ENCODE peak calls at places on chromosomes 11 and 22, in six cellular contexts. R is K562, Y is WTC11, Z is H1, C is GM12878, A is HepG2. L is an unnamed sample.

GRCh38 chr22:37726240-37726887 is 29.5 kb downstream of the TRIOBP start:
- DNase-seq in R (no peak), Y (no peak), C (no peak), Z (no peak), A (no peak), L (no peak)

GRCh38 chr11:74004694-74005615 is 3.9 kb downstream of the UCP3 start:
- DNase-seq in R (peak), C (no peak), Y (no peak), A (no peak), Z (no peak), L (no peak)

GRCh38 chr11:116513894-116514293 is 258.9 kb downstream of the BUD13 start:
- DNase-seq in A (peak), Y (peak), R (peak), Z (peak), C (no peak), L (peak)

GRCh38 chr22:24323233-24323632 is 52.6 kb downstream of the SPECC1L start:
- DNase-seq in R (no peak), A (no peak), Z (no peak), Y (no peak), C (no peak), L (no peak)

GRCh38 chr22:46823654-46824053 is 61.2 kb downstream of the TBC1D22A start:
- DNase-seq in R (no peak), C (no peak), Z (no peak), Y (no peak), A (no peak), L (no peak)

GRCh38 chr11:24793479-24793878 is 296.6 kb downstream of the LUZP2 start:
- DNase-seq in Z (no peak), C (no peak), R (no peak), A (no peak), Y (no peak), L (no peak)

GRCh38 chr22:33476716-33477115 is 418.5 kb upstream of the SYN3 start:
- DNase-seq in R (no peak), Y (no peak), Z (no peak), A (peak), C (no peak), L (no peak)

GRCh38 chr22:44729391-44730012 is 22.9 kb upstream of the ARHGAP8 start:
- DNase-seq in A (no peak), R (no peak), C (no peak), Z (no peak), Y (no peak), L (no peak)

GRCh38 chr22:46251266-46251665 is 1.2 kb upstream of the CDPF1 start:
- DNase-seq in A (no peak), R (no peak), Z (no peak), C (no peak), Y (no peak), L (no peak)

GRCh38 chr11:65776196-65776595 is 4.6 kb downstream of the AP5B1 start:
- DNase-seq in R (no peak), Y (no peak), Z (no peak), C (no peak), A (peak), L (no peak)

GRCh38 chr11:129694538-129694937 is 121.1 kb upstream of the TMEM45B start:
- DNase-seq in Z (no peak), C (no peak), Y (peak), A (no peak), R (peak), L (peak)

GRCh38 chr11:45651841-45652745 is 13.3 kb downstream of the CHST1 start:
- DNase-seq in C (no peak), Z (no peak), R (no peak), A (no peak), Y (no peak), L (no peak)
- TF ChIP-seq CREB1 in C (no peak), Z (no peak), R (no peak), A (no peak), Y (no peak), L (no peak)

GRCh38 chr22:30197389-30197788 is 49.2 kb downstream of the LIF start:
- DNase-seq in C (no peak), A (no peak), Y (no peak), Z (no peak), R (no peak), L (no peak)
- TF ChIP-seq CREB1 in C (no peak), A (no peak), Y (no peak), Z (no peak), R (no peak), L (no peak)

GRCh38 chr11:45848654-45849081 is 1.4 kb downstream of the CRY2 start:
- DNase-seq in R (no peak), Y (no peak), Z (no peak), A (peak), C (no peak), L (no peak)

GRCh38 chr11:45846974-45847907 is at the start of gene CRY2:
- DNase-seq in A (peak), Z (peak), C (peak), Y (peak), R (peak), L (peak)

GRCh38 chr11:45846174-45846675 is 1.1 kb upstream of the CRY2 start:
- DNase-seq in Z (no peak), C (no peak), R (no peak), A (no peak), Y (no peak), L (no peak)

GRCh38 chr11:45850446-45850845 is 3.2 kb downstream of the CRY2 start:
- DNase-seq in Y (no peak), Z (no peak), C (no peak), R (no peak), A (no peak), L (no peak)

DNA sequence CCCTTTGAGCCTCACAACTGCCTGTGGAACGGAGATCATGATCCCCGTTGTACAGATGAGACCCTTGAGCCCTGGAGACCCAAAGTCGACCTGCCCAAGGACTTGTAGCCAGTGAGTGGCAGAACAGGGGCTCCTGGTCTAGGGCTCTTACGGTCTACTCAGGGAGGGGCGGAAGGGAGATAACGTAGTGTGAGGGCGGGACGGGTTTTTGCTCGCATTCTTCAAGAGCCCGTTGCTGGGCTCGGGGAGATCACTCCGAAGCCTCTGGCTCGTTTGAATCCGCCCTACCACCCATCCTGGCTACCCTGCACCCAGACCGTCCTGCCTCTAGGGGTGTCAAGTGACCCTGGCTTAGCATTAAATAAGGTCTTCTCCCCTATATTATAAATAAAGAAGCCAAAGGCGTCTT is 637 bp downstream of the CRY2 start:
- DNase-seq in R (peak), Z (no peak), A (peak), Y (peak), C (no peak), L (peak)
- TF ChIP-seq CREB1 in R (no peak), Z (no peak), A (no peak), Y (no peak), C (no peak), L (no peak)

GRCh38 chr11:47124675-47125074 is 52.0 kb downstream of the ARFGAP2 start:
- DNase-seq in A (no peak), R (no peak), Y (no peak), C (no peak), Z (no peak), L (no peak)
- TF ChIP-seq CREB1 in A (no peak), R (no peak), Y (no peak), C (no peak), Z (no peak), L (no peak)

GRCh38 chr11:134052988-134053945 is 15.6 kb upstream of the JAM3 start:
- DNase-seq in A (no peak), Z (no peak), R (no peak), Y (no peak), C (no peak), L (no peak)

GRCh38 chr11:134049303-134049702 is 19.6 kb upstream of the JAM3 start:
- DNase-seq in R (no peak), Y (no peak), Z (no peak), A (no peak), C (no peak), L (no peak)

GRCh38 chr11:134055029-134055428 is 13.8 kb upstream of the JAM3 start:
- DNase-seq in Y (no peak), C (no peak), R (no peak), Z (no peak), A (no peak), L (no peak)

GRCh38 chr11:134050541-134051383 is 18.1 kb upstream of the JAM3 start:
- DNase-seq in A (peak), C (no peak), Z (no peak), Y (peak), R (peak), L (peak)

GRCh38 chr11:134052395-134052987 is 16.4 kb upstream of the JAM3 start:
- DNase-seq in C (no peak), Z (no peak), A (no peak), R (no peak), Y (no peak), L (no peak)
- TF ChIP-seq CREB1 in C (no peak), Z (no peak), A (no peak), R (no peak), Y (no peak), L (no peak)

DNA sequence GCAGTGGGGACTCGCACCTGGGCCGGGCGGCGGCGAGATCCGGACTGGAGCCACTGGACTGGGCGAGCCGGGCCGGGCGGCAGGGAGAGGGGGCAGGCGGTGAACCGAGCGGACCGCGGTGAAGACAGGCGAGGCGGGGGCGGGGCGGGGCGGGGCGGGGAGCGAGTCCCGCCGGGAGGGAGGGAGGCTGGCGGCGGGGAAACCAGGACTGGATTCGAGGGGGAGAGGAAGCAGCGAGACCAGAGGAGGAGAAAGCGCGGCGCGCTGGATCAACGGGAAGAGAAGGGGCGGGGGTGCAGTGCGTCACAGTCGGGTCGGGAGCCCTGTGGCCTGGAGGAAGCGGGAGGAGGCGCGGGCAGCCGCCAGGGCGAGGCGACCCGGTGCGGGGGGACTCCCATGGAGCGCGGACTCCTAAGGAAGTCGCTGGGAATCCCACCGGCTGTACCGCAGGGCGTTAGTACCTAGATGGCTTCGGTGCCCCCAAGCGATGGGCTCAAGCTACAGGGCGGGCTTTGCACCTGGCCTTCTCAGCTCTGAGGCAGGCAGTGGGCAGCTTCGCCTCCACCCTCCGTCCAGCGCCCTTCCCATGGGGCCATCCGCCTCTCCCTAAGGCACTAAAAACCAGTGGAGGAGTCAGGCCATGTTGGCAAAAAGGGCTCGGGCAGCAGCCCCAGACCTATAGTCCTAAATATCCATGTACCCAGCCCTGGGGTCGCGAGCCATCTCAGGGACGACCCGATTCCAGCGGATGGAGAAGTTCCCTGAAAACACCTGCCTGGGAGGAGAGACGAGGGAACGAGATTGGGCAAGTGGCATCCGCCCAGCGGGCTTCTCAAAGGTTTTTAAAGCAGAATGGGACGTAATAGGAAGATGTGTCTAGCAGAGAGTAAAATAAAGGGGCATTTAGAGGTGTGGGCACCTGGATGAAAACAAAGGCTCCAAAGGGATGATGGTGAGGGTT is at the start of gene TMEM121B:
- DNase-seq in R (peak), C (no peak), A (no peak), Y (peak), Z (peak), L (peak)
- TF ChIP-seq CREB1 in R (no peak), C (no peak), A (no peak), Y (no peak), Z (peak), L (peak)

GRCh38 chr11:2928605-2929510 is at the start of gene PHLDA2:
- DNase-seq in Z (no peak), Y (peak), R (peak), C (no peak), A (no peak), L (peak)

GRCh38 chr11:2927493-2927800 is 1.8 kb downstream of the PHLDA2 start:
- DNase-seq in A (no peak), Y (no peak), Z (no peak), R (no peak), C (no peak), L (no peak)

GRCh38 chr11:2927851-2928604 is 1.2 kb downstream of the PHLDA2 start:
- DNase-seq in C (no peak), Z (no peak), A (no peak), Y (no peak), R (peak), L (no peak)

GRCh38 chr11:2924821-2925675 is 4.2 kb downstream of the PHLDA2 start:
- DNase-seq in R (no peak), A (no peak), Y (no peak), Z (no peak), C (no peak), L (no peak)

GRCh38 chr11:2926611-2927492 is 2.4 kb downstream of the PHLDA2 start:
- DNase-seq in Z (no peak), R (no peak), C (no peak), A (no peak), Y (no peak), L (no peak)
- TF ChIP-seq CREB1 in Z (no peak), R (no peak), C (no peak), A (no peak), Y (no peak), L (no peak)

GRCh38 chr11:131616456-131616855 is 246.0 kb downstream of the NTM start:
- DNase-seq in C (no peak), R (no peak), Y (no peak), A (no peak), Z (no peak), L (no peak)
- TF ChIP-seq CREB1 in C (no peak), R (no peak), Y (no peak), A (no peak), Z (no peak), L (no peak)

GRCh38 chr11:2582958-2583604 is 116.7 kb downstream of the KCNQ1OT1 start:
- DNase-seq in Y (peak), C (no peak), Z (no peak), R (no peak), A (no peak), L (no peak)
- TF ChIP-seq CREB1 in Y (no peak), C (no peak), Z (no peak), R (no peak), A (no peak), L (no peak)